ENCODE peak calls at places on chromosomes 13 and 19, in five cellular contexts. D, L, W, J and R are unnamed samples.

GRCh38 chr13:113184568-113185440 is 23.7 kb downstream of the PCID2 start:
- DNase-seq in D (no peak), L (no peak), W (no peak), J (no peak), R (no peak)

GRCh38 chr13:36858285-36858684 is 39.3 kb downstream of the RFXAP start:
- DNase-seq in D (peak; percentile 11), L (no peak), W (no peak), J (peak; percentile 69), R (no peak)

GRCh38 chr13:27638521-27638920 is 16.8 kb downstream of the POLR1D start:
- DNase-seq in D (no peak), L (no peak), W (no peak), J (no peak), R (no peak)

GRCh38 chr13:72677431-72677830 is 50.0 kb downstream of the MZT1 start:
- DNase-seq in D (no peak), L (no peak), W (no peak), J (no peak), R (no peak)

GRCh38 chr13:73189766-73190165 is 131.0 kb downstream of the KLF5 start:
- DNase-seq in D (no peak), L (no peak), W (no peak), J (no peak), R (no peak)

GRCh38 chr13:43942301-43942700 is 62.6 kb downstream of the LACC1 start:
- DNase-seq in D (no peak), L (no peak), W (no peak), J (no peak), R (no peak)

GRCh38 chr19:42040031-42040430 is 30.0 kb downstream of the GRIK5 start:
- DNase-seq in D (no peak), L (no peak), W (no peak), J (no peak), R (no peak)

GRCh38 chr13:113895436-113895835 is 31.6 kb upstream of the GAS6 start:
- DNase-seq in D (no peak), L (no peak), W (no peak), J (no peak), R (no peak)

GRCh38 chr13:98480915-98481510 is 95.9 kb downstream of the STK24 start:
- DNase-seq in D (peak; percentile 68), L (peak; percentile 82), W (no peak), J (no peak), R (no peak)

GRCh38 chr13:43978688-43979087 is 99.0 kb downstream of the LACC1 start:
- DNase-seq in D (no peak), L (no peak), W (no peak), J (no peak), R (no peak)

GRCh38 chr13:20114066-20114465 is 46.8 kb downstream of the GJA3 start:
- DNase-seq in D (no peak), L (no peak), W (no peak), J (peak; percentile 18), R (no peak)

GRCh38 chr13:72314210-72314609 is 413.2 kb downstream of the MZT1 start:
- DNase-seq in D (no peak), L (no peak), W (no peak), J (no peak), R (no peak)

GRCh38 chr13:43196171-43196611 is 172.8 kb downstream of the DNAJC15 start:
- DNase-seq in D (no peak), L (peak; percentile 68), W (no peak), J (no peak), R (no peak)

GRCh38 chr19:19591133-19591825 is 27.2 kb downstream of the PBX4 start:
- DNase-seq in D (no peak), L (no peak), W (peak; percentile 53), J (peak; percentile 23), R (peak; percentile 60)

GRCh38 chr13:49585220-49586157 is at the start of gene RCBTB1:
- DNase-seq in D (peak; percentile 87), L (peak; percentile 79), W (peak; percentile 77), J (peak; percentile 52), R (peak; percentile 96)

GRCh38 chr13:98664047-98664446 is 87.1 kb upstream of the STK24 start:
- DNase-seq in D (no peak), L (no peak), W (no peak), J (no peak), R (no peak)

GRCh38 chr13:28022848-28023518 is 34.5 kb upstream of the URAD start:
- DNase-seq in D (no peak), L (no peak), W (no peak), J (peak; percentile 68), R (no peak)

GRCh38 chr13:85632526-85633215 is 166.5 kb downstream of the SLITRK6 start:
- DNase-seq in D (no peak), L (no peak), W (no peak), J (no peak), R (no peak)

GRCh38 chr13:114142137-114142550 is 9.7 kb upstream of the RASA3 start:
- DNase-seq in D (no peak), L (peak; percentile 29), W (no peak), J (no peak), R (no peak)

GRCh38 chr13:39016789-39017188 is 21.1 kb downstream of the PROSER1 start:
- DNase-seq in D (peak; percentile 19), L (no peak), W (no peak), J (peak; percentile 12), R (no peak)

GRCh38 chr19:55592391-55593090 is 6.8 kb downstream of the FIZ1 start:
- DNase-seq in D (no peak), L (no peak), W (no peak), J (no peak), R (no peak)

GRCh38 chr13:88978607-88979006 is 1307.4 kb downstream of the SLITRK5 start:
- DNase-seq in D (no peak), L (no peak), W (no peak), J (no peak), R (no peak)

GRCh38 chr19:5705552-5705951 is 14.4 kb downstream of the LONP1 start:
- DNase-seq in D (peak; percentile 9), L (no peak), W (no peak), J (no peak), R (no peak)
- TF ChIP-seq POLR2AphosphoS5 in D (no peak), L (no peak), W (no peak), J (peak; percentile 17), R (no peak)

DNA sequence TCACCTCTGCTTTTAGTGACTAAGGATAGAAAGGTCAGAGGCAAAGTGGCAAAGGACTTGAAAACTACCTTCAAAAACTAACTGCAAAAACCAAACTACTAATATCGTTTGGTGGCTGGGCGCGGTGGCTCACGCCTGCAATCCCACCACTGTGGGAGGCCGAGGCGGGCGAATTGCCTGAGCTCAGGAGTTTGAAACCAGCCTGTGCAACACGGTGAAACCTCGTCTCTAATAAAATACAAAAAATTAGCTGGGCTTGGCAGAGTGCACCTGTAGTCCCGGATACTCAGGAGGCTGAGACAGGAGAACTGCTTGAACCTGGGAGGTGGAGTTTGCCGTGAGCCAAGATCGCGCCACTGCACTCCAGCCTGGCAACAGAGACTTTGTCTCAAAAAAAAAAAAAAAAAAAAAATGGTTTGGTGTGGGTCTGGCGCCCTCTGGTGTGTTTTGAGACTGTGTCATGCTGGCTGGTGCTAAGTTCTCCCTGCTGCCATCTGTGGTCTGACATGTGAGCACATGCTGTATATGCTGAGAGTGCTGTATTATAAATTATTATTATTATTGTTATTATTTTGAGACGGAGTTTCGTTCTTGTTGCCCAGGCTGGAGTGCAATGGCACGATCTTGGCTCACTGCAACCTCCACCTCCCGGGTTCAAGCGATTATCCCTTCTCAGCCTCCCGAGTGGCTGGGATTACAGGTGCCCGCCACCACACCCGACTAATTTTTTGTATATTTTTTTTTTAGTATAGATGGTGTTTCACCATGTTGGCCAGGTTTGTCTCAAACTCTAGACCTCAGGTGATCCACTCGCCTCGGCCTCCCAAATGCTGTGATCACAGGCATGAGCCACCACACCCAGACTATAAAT is 36.0 kb upstream of the RNF17 start:
- DNase-seq in D (peak; percentile 54), L (no peak), W (peak; percentile 75), J (peak; percentile 76), R (peak; percentile 61)
- TF ChIP-seq POLR2AphosphoS5 in D (no peak), L (no peak), W (no peak), J (no peak), R (no peak)

GRCh38 chr19:853014-853553 is 981 bp downstream of the ELANE start:
- DNase-seq in D (no peak), L (no peak), W (no peak), J (no peak), R (no peak)

GRCh38 chr19:850979-851335 is 1.1 kb upstream of the ELANE start:
- DNase-seq in D (no peak), L (no peak), W (no peak), J (no peak), R (no peak)

GRCh38 chr19:854549-854948 is 2.4 kb downstream of the ELANE start:
- DNase-seq in D (no peak), L (no peak), W (no peak), J (no peak), R (no peak)

GRCh38 chr19:850221-850978 is 1.7 kb upstream of the ELANE start:
- DNase-seq in D (peak; percentile 46), L (peak; percentile 98), W (peak; percentile 83), J (no peak), R (no peak)

DNA sequence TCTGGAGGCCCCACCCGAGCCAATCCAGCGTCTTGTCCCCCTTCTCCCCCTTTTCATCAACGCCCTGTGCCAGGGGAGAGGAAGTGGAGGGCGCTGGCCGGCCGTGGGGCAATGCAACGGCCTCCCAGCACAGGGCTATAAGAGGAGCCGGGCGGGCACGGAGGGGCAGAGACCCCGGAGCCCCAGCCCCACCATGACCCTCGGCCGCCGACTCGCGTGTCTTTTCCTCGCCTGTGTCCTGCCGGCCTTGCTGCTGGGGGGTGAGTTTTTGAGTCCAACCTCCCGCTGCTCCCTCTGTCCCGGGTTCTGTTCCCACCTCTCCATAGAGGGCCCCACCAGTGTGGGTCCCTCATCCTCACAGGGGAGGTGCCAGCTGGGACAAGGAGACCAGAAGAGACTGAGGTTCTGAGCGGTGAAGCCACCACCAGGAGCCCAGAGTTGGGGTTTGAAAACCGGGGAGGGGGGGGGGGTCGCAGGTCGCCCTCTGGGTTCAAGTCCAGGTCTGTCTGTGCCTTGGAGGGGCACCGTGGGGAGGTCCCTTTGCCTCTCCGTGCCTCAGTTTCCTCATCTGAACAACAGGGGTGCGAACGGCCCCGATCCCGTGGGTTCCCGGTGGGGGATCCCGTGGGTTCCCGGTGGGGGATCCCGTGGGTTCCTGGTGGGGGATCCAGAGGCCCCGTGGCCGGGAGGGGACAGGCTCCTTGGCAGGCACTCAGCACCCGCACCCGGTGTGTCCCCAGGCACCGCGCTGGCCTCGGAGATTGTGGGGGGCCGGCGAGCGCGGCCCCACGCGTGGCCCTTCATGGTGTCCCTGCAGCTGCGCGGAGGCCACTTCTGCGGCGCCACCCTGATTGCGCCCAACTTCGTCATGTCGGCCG is at the start of gene ELANE:
- DNase-seq in D (no peak), L (no peak), W (no peak), J (no peak), R (no peak)
- TF ChIP-seq POLR2AphosphoS5 in D (no peak), L (no peak), W (no peak), J (no peak), R (no peak)

DNA sequence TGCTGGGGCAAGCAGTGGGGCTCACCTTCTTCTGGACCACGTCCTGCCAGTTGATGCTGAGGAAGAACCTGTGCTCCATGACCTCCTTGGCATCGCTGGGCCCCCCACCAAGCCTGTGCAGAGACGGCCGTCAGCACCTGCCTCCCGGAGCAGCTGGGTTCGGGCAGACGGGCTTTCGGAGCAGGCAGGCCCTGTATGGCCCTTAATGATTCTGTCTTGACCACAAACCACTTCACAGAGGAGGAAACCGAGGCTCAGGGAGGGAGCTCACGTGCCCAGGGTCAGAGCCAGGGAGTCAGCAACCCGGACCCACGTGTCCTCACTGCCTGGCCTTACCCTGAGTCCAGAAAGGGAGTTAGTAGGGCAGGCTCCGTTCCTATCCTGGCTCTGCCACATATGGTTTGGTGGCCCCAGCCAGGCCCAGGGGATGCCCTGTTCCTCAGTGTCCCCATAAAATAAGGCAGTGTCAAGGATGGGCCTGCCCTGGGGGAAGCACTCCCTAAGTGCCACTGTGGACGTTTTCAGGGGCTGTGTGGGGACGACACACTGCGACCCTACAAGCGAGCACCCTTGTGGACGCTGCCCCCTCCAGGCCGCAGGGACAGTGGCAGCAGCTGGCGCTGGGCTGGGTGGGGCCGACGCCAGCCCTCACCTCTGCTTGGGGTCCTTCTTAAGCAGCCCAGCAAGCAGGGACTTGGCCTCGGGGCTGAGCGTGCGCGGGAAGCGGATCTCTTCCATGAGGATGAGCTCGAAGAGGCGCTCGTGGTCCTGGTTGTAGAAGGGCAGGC is 8.9 kb upstream of the CCNP start:
- DNase-seq in D (peak; percentile 50), L (no peak), W (no peak), J (no peak), R (no peak)
- TF ChIP-seq POLR2AphosphoS5 in D (no peak), L (no peak), W (no peak), J (no peak), R (no peak)